ENCODE peak calls at places on chromosomes 13 and 19, in six cellular contexts. One of them, this sample, is unnamed.

GRCh38 chr13:25181597-25181996 is 9.5 kb upstream of the AMER2 start:
- DNase-seq in stimulated activated naive CD8-positive, alpha-beta T cell treated with anti-CD3 and anti-CD28 coated beads, Interleukin-15, amount 100 ng/mL, for 72 hours: no peak
- DNase-seq in naive B cell: no peak
- DNase-seq in AG04450: no peak
- DNase-seq in A673: no peak
- DNase-seq in activated T-helper 2 cell treated with anti-CD3 and anti-CD28 coated beads, Interferon-gamma antibody, Interleukin-2, Interleukin-4, amounts not matched to agents 10 μg/mL and 5 μg/mL and 100 μg/mL, durations not matched to agents 14 hours and 24 hours and 36 hours: no peak
- DNase-seq in this sample: no peak

GRCh38 chr13:19634129-19634740 is 776 bp downstream of the MPHOSPH8 start:
- DNase-seq in stimulated activated naive CD8-positive, alpha-beta T cell treated with anti-CD3 and anti-CD28 coated beads, Interleukin-15, amount 100 ng/mL, for 72 hours: no peak
- DNase-seq in naive B cell: no peak
- DNase-seq in AG04450: no peak
- DNase-seq in A673: peak
- DNase-seq in activated T-helper 2 cell treated with anti-CD3 and anti-CD28 coated beads, Interferon-gamma antibody, Interleukin-2, Interleukin-4, amounts not matched to agents 10 μg/mL and 5 μg/mL and 100 μg/mL, durations not matched to agents 14 hours and 24 hours and 36 hours: no peak
- DNase-seq in this sample: peak

GRCh38 chr19:54188224-54188871 is 1.0 kb downstream of the MBOAT7 start:
- DNase-seq in stimulated activated naive CD8-positive, alpha-beta T cell treated with anti-CD3 and anti-CD28 coated beads, Interleukin-15, amount 100 ng/mL, for 72 hours: peak
- DNase-seq in naive B cell: no peak
- DNase-seq in AG04450: no peak
- DNase-seq in A673: no peak
- DNase-seq in activated T-helper 2 cell treated with anti-CD3 and anti-CD28 coated beads, Interferon-gamma antibody, Interleukin-2, Interleukin-4, amounts not matched to agents 10 μg/mL and 5 μg/mL and 100 μg/mL, durations not matched to agents 14 hours and 24 hours and 36 hours: peak
- DNase-seq in this sample: no peak

GRCh38 chr13:25037057-25037813 is 58.7 kb upstream of the PABPC3 start:
- DNase-seq in stimulated activated naive CD8-positive, alpha-beta T cell treated with anti-CD3 and anti-CD28 coated beads, Interleukin-15, amount 100 ng/mL, for 72 hours: peak
- DNase-seq in naive B cell: peak
- DNase-seq in AG04450: peak
- DNase-seq in A673: peak
- DNase-seq in activated T-helper 2 cell treated with anti-CD3 and anti-CD28 coated beads, Interferon-gamma antibody, Interleukin-2, Interleukin-4, amounts not matched to agents 10 μg/mL and 5 μg/mL and 100 μg/mL, durations not matched to agents 14 hours and 24 hours and 36 hours: peak
- DNase-seq in this sample: peak

GRCh38 chr19:7294571-7295212 is 478 bp upstream of the INSR start:
- DNase-seq in stimulated activated naive CD8-positive, alpha-beta T cell treated with anti-CD3 and anti-CD28 coated beads, Interleukin-15, amount 100 ng/mL, for 72 hours: peak
- DNase-seq in naive B cell: peak
- DNase-seq in AG04450: no peak
- DNase-seq in A673: peak
- DNase-seq in activated T-helper 2 cell treated with anti-CD3 and anti-CD28 coated beads, Interferon-gamma antibody, Interleukin-2, Interleukin-4, amounts not matched to agents 10 μg/mL and 5 μg/mL and 100 μg/mL, durations not matched to agents 14 hours and 24 hours and 36 hours: no peak
- DNase-seq in this sample: peak

GRCh38 chr19:5407356-5407755 is 47.9 kb upstream of the ZNRF4 start:
- DNase-seq in stimulated activated naive CD8-positive, alpha-beta T cell treated with anti-CD3 and anti-CD28 coated beads, Interleukin-15, amount 100 ng/mL, for 72 hours: no peak
- DNase-seq in naive B cell: no peak
- DNase-seq in AG04450: no peak
- DNase-seq in A673: peak
- DNase-seq in activated T-helper 2 cell treated with anti-CD3 and anti-CD28 coated beads, Interferon-gamma antibody, Interleukin-2, Interleukin-4, amounts not matched to agents 10 μg/mL and 5 μg/mL and 100 μg/mL, durations not matched to agents 14 hours and 24 hours and 36 hours: no peak
- DNase-seq in this sample: peak

GRCh38 chr19:1125601-1126533 is 22.1 kb downstream of the GPX4 start:
- DNase-seq in stimulated activated naive CD8-positive, alpha-beta T cell treated with anti-CD3 and anti-CD28 coated beads, Interleukin-15, amount 100 ng/mL, for 72 hours: no peak
- DNase-seq in naive B cell: no peak
- DNase-seq in AG04450: no peak
- DNase-seq in A673: no peak
- DNase-seq in activated T-helper 2 cell treated with anti-CD3 and anti-CD28 coated beads, Interferon-gamma antibody, Interleukin-2, Interleukin-4, amounts not matched to agents 10 μg/mL and 5 μg/mL and 100 μg/mL, durations not matched to agents 14 hours and 24 hours and 36 hours: no peak
- DNase-seq in this sample: peak

GRCh38 chr19:30668521-30669155 is 296.5 kb downstream of the ZNF536 start:
- DNase-seq in stimulated activated naive CD8-positive, alpha-beta T cell treated with anti-CD3 and anti-CD28 coated beads, Interleukin-15, amount 100 ng/mL, for 72 hours: no peak
- DNase-seq in naive B cell: no peak
- DNase-seq in AG04450: no peak
- DNase-seq in A673: no peak
- DNase-seq in activated T-helper 2 cell treated with anti-CD3 and anti-CD28 coated beads, Interferon-gamma antibody, Interleukin-2, Interleukin-4, amounts not matched to agents 10 μg/mL and 5 μg/mL and 100 μg/mL, durations not matched to agents 14 hours and 24 hours and 36 hours: no peak
- DNase-seq in this sample: no peak

GRCh38 chr13:109256866-109257760 is 529.3 kb downstream of the IRS2 start:
- DNase-seq in stimulated activated naive CD8-positive, alpha-beta T cell treated with anti-CD3 and anti-CD28 coated beads, Interleukin-15, amount 100 ng/mL, for 72 hours: no peak
- DNase-seq in naive B cell: no peak
- DNase-seq in AG04450: peak
- DNase-seq in A673: peak
- DNase-seq in activated T-helper 2 cell treated with anti-CD3 and anti-CD28 coated beads, Interferon-gamma antibody, Interleukin-2, Interleukin-4, amounts not matched to agents 10 μg/mL and 5 μg/mL and 100 μg/mL, durations not matched to agents 14 hours and 24 hours and 36 hours: no peak
- DNase-seq in this sample: peak

GRCh38 chr13:35923347-35923746 is 207.8 kb downstream of the DCLK1 start:
- DNase-seq in stimulated activated naive CD8-positive, alpha-beta T cell treated with anti-CD3 and anti-CD28 coated beads, Interleukin-15, amount 100 ng/mL, for 72 hours: no peak
- DNase-seq in naive B cell: no peak
- DNase-seq in AG04450: no peak
- DNase-seq in A673: peak
- DNase-seq in activated T-helper 2 cell treated with anti-CD3 and anti-CD28 coated beads, Interferon-gamma antibody, Interleukin-2, Interleukin-4, amounts not matched to agents 10 μg/mL and 5 μg/mL and 100 μg/mL, durations not matched to agents 14 hours and 24 hours and 36 hours: no peak
- DNase-seq in this sample: no peak

GRCh38 chr13:42064259-42064658 is 15.8 kb downstream of the DGKH start:
- DNase-seq in stimulated activated naive CD8-positive, alpha-beta T cell treated with anti-CD3 and anti-CD28 coated beads, Interleukin-15, amount 100 ng/mL, for 72 hours: no peak
- DNase-seq in naive B cell: no peak
- DNase-seq in AG04450: no peak
- DNase-seq in A673: peak
- DNase-seq in activated T-helper 2 cell treated with anti-CD3 and anti-CD28 coated beads, Interferon-gamma antibody, Interleukin-2, Interleukin-4, amounts not matched to agents 10 μg/mL and 5 μg/mL and 100 μg/mL, durations not matched to agents 14 hours and 24 hours and 36 hours: no peak
- DNase-seq in this sample: no peak

GRCh38 chr13:102651392-102651791 is 43.5 kb downstream of the METTL21C start:
- DNase-seq in stimulated activated naive CD8-positive, alpha-beta T cell treated with anti-CD3 and anti-CD28 coated beads, Interleukin-15, amount 100 ng/mL, for 72 hours: no peak
- DNase-seq in naive B cell: no peak
- DNase-seq in AG04450: no peak
- DNase-seq in A673: peak
- DNase-seq in activated T-helper 2 cell treated with anti-CD3 and anti-CD28 coated beads, Interferon-gamma antibody, Interleukin-2, Interleukin-4, amounts not matched to agents 10 μg/mL and 5 μg/mL and 100 μg/mL, durations not matched to agents 14 hours and 24 hours and 36 hours: no peak
- DNase-seq in this sample: no peak

GRCh38 chr13:98606296-98606695 is 29.4 kb upstream of the STK24 start:
- DNase-seq in stimulated activated naive CD8-positive, alpha-beta T cell treated with anti-CD3 and anti-CD28 coated beads, Interleukin-15, amount 100 ng/mL, for 72 hours: no peak
- DNase-seq in naive B cell: no peak
- DNase-seq in AG04450: no peak
- DNase-seq in A673: no peak
- DNase-seq in activated T-helper 2 cell treated with anti-CD3 and anti-CD28 coated beads, Interferon-gamma antibody, Interleukin-2, Interleukin-4, amounts not matched to agents 10 μg/mL and 5 μg/mL and 100 μg/mL, durations not matched to agents 14 hours and 24 hours and 36 hours: no peak
- DNase-seq in this sample: no peak

GRCh38 chr13:111342716-111343115 is 22.3 kb downstream of the TEX29 start:
- DNase-seq in stimulated activated naive CD8-positive, alpha-beta T cell treated with anti-CD3 and anti-CD28 coated beads, Interleukin-15, amount 100 ng/mL, for 72 hours: no peak
- DNase-seq in naive B cell: no peak
- DNase-seq in AG04450: no peak
- DNase-seq in A673: no peak
- DNase-seq in activated T-helper 2 cell treated with anti-CD3 and anti-CD28 coated beads, Interferon-gamma antibody, Interleukin-2, Interleukin-4, amounts not matched to agents 10 μg/mL and 5 μg/mL and 100 μg/mL, durations not matched to agents 14 hours and 24 hours and 36 hours: no peak
- DNase-seq in this sample: no peak

GRCh38 chr19:3665681-3666544 is 34.4 kb downstream of the PIP5K1C start:
- DNase-seq in stimulated activated naive CD8-positive, alpha-beta T cell treated with anti-CD3 and anti-CD28 coated beads, Interleukin-15, amount 100 ng/mL, for 72 hours: peak
- DNase-seq in naive B cell: peak
- DNase-seq in AG04450: no peak
- DNase-seq in A673: peak
- DNase-seq in activated T-helper 2 cell treated with anti-CD3 and anti-CD28 coated beads, Interferon-gamma antibody, Interleukin-2, Interleukin-4, amounts not matched to agents 10 μg/mL and 5 μg/mL and 100 μg/mL, durations not matched to agents 14 hours and 24 hours and 36 hours: peak
- DNase-seq in this sample: peak

GRCh38 chr19:35673121-35673804 is 6.9 kb downstream of the UPK1A start:
- DNase-seq in stimulated activated naive CD8-positive, alpha-beta T cell treated with anti-CD3 and anti-CD28 coated beads, Interleukin-15, amount 100 ng/mL, for 72 hours: peak
- DNase-seq in naive B cell: no peak
- DNase-seq in AG04450: no peak
- DNase-seq in A673: no peak
- DNase-seq in activated T-helper 2 cell treated with anti-CD3 and anti-CD28 coated beads, Interferon-gamma antibody, Interleukin-2, Interleukin-4, amounts not matched to agents 10 μg/mL and 5 μg/mL and 100 μg/mL, durations not matched to agents 14 hours and 24 hours and 36 hours: peak
- DNase-seq in this sample: peak

GRCh38 chr13:66992183-66992582 is 238.0 kb downstream of the PCDH9 start:
- DNase-seq in stimulated activated naive CD8-positive, alpha-beta T cell treated with anti-CD3 and anti-CD28 coated beads, Interleukin-15, amount 100 ng/mL, for 72 hours: no peak
- DNase-seq in naive B cell: no peak
- DNase-seq in AG04450: no peak
- DNase-seq in A673: no peak
- DNase-seq in activated T-helper 2 cell treated with anti-CD3 and anti-CD28 coated beads, Interferon-gamma antibody, Interleukin-2, Interleukin-4, amounts not matched to agents 10 μg/mL and 5 μg/mL and 100 μg/mL, durations not matched to agents 14 hours and 24 hours and 36 hours: no peak
- DNase-seq in this sample: peak

GRCh38 chr19:55149078-55150003 is at the start of gene TNNT1:
- DNase-seq in stimulated activated naive CD8-positive, alpha-beta T cell treated with anti-CD3 and anti-CD28 coated beads, Interleukin-15, amount 100 ng/mL, for 72 hours: no peak
- DNase-seq in naive B cell: no peak
- DNase-seq in AG04450: no peak
- DNase-seq in A673: peak
- DNase-seq in activated T-helper 2 cell treated with anti-CD3 and anti-CD28 coated beads, Interferon-gamma antibody, Interleukin-2, Interleukin-4, amounts not matched to agents 10 μg/mL and 5 μg/mL and 100 μg/mL, durations not matched to agents 14 hours and 24 hours and 36 hours: no peak
- DNase-seq in this sample: no peak

GRCh38 chr13:99258210-99258860 is at the start of gene GPR18:
- DNase-seq in stimulated activated naive CD8-positive, alpha-beta T cell treated with anti-CD3 and anti-CD28 coated beads, Interleukin-15, amount 100 ng/mL, for 72 hours: no peak
- DNase-seq in naive B cell: peak
- DNase-seq in AG04450: no peak
- DNase-seq in A673: peak
- DNase-seq in activated T-helper 2 cell treated with anti-CD3 and anti-CD28 coated beads, Interferon-gamma antibody, Interleukin-2, Interleukin-4, amounts not matched to agents 10 μg/mL and 5 μg/mL and 100 μg/mL, durations not matched to agents 14 hours and 24 hours and 36 hours: peak
- DNase-seq in this sample: peak

GRCh38 chr13:74306496-74306895 is 172.3 kb upstream of the KLF12 start:
- DNase-seq in stimulated activated naive CD8-positive, alpha-beta T cell treated with anti-CD3 and anti-CD28 coated beads, Interleukin-15, amount 100 ng/mL, for 72 hours: no peak
- DNase-seq in naive B cell: no peak
- DNase-seq in AG04450: no peak
- DNase-seq in A673: peak
- DNase-seq in activated T-helper 2 cell treated with anti-CD3 and anti-CD28 coated beads, Interferon-gamma antibody, Interleukin-2, Interleukin-4, amounts not matched to agents 10 μg/mL and 5 μg/mL and 100 μg/mL, durations not matched to agents 14 hours and 24 hours and 36 hours: no peak
- DNase-seq in this sample: no peak

GRCh38 chr19:34347561-34348165 is 17.3 kb upstream of the GPI start:
- DNase-seq in stimulated activated naive CD8-positive, alpha-beta T cell treated with anti-CD3 and anti-CD28 coated beads, Interleukin-15, amount 100 ng/mL, for 72 hours: no peak
- DNase-seq in naive B cell: no peak
- DNase-seq in AG04450: no peak
- DNase-seq in A673: no peak
- DNase-seq in activated T-helper 2 cell treated with anti-CD3 and anti-CD28 coated beads, Interferon-gamma antibody, Interleukin-2, Interleukin-4, amounts not matched to agents 10 μg/mL and 5 μg/mL and 100 μg/mL, durations not matched to agents 14 hours and 24 hours and 36 hours: no peak
- DNase-seq in this sample: no peak

GRCh38 chr19:42468273-42468796 is 25.6 kb upstream of the CXCL17 start:
- DNase-seq in stimulated activated naive CD8-positive, alpha-beta T cell treated with anti-CD3 and anti-CD28 coated beads, Interleukin-15, amount 100 ng/mL, for 72 hours: no peak
- DNase-seq in naive B cell: no peak
- DNase-seq in AG04450: peak
- DNase-seq in A673: peak
- DNase-seq in activated T-helper 2 cell treated with anti-CD3 and anti-CD28 coated beads, Interferon-gamma antibody, Interleukin-2, Interleukin-4, amounts not matched to agents 10 μg/mL and 5 μg/mL and 100 μg/mL, durations not matched to agents 14 hours and 24 hours and 36 hours: no peak
- DNase-seq in this sample: peak

GRCh38 chr19:6458695-6459355 is 767 bp downstream of the SLC25A23 start:
- DNase-seq in stimulated activated naive CD8-positive, alpha-beta T cell treated with anti-CD3 and anti-CD28 coated beads, Interleukin-15, amount 100 ng/mL, for 72 hours: no peak
- DNase-seq in naive B cell: no peak
- DNase-seq in AG04450: no peak
- DNase-seq in A673: no peak
- DNase-seq in activated T-helper 2 cell treated with anti-CD3 and anti-CD28 coated beads, Interferon-gamma antibody, Interleukin-2, Interleukin-4, amounts not matched to agents 10 μg/mL and 5 μg/mL and 100 μg/mL, durations not matched to agents 14 hours and 24 hours and 36 hours: no peak
- DNase-seq in this sample: no peak

GRCh38 chr19:1079566-1080111 is 12.7 kb downstream of the ARHGAP45 start:
- DNase-seq in stimulated activated naive CD8-positive, alpha-beta T cell treated with anti-CD3 and anti-CD28 coated beads, Interleukin-15, amount 100 ng/mL, for 72 hours: peak
- DNase-seq in naive B cell: no peak
- DNase-seq in AG04450: no peak
- DNase-seq in A673: no peak
- DNase-seq in activated T-helper 2 cell treated with anti-CD3 and anti-CD28 coated beads, Interferon-gamma antibody, Interleukin-2, Interleukin-4, amounts not matched to agents 10 μg/mL and 5 μg/mL and 100 μg/mL, durations not matched to agents 14 hours and 24 hours and 36 hours: peak
- DNase-seq in this sample: no peak

GRCh38 chr13:80217614-80218456 is 123.1 kb downstream of the SPRY2 start:
- DNase-seq in stimulated activated naive CD8-positive, alpha-beta T cell treated with anti-CD3 and anti-CD28 coated beads, Interleukin-15, amount 100 ng/mL, for 72 hours: no peak
- DNase-seq in naive B cell: no peak
- DNase-seq in AG04450: peak
- DNase-seq in A673: no peak
- DNase-seq in activated T-helper 2 cell treated with anti-CD3 and anti-CD28 coated beads, Interferon-gamma antibody, Interleukin-2, Interleukin-4, amounts not matched to agents 10 μg/mL and 5 μg/mL and 100 μg/mL, durations not matched to agents 14 hours and 24 hours and 36 hours: no peak
- DNase-seq in this sample: no peak

GRCh38 chr19:35533822-35534521 is 716 bp downstream of the GAPDHS start:
- DNase-seq in stimulated activated naive CD8-positive, alpha-beta T cell treated with anti-CD3 and anti-CD28 coated beads, Interleukin-15, amount 100 ng/mL, for 72 hours: peak
- DNase-seq in naive B cell: peak
- DNase-seq in AG04450: no peak
- DNase-seq in A673: no peak
- DNase-seq in activated T-helper 2 cell treated with anti-CD3 and anti-CD28 coated beads, Interferon-gamma antibody, Interleukin-2, Interleukin-4, amounts not matched to agents 10 μg/mL and 5 μg/mL and 100 μg/mL, durations not matched to agents 14 hours and 24 hours and 36 hours: peak
- DNase-seq in this sample: no peak

GRCh38 chr13:106230450-106230849 is 305.0 kb downstream of the EFNB2 start:
- DNase-seq in stimulated activated naive CD8-positive, alpha-beta T cell treated with anti-CD3 and anti-CD28 coated beads, Interleukin-15, amount 100 ng/mL, for 72 hours: no peak
- DNase-seq in naive B cell: no peak
- DNase-seq in AG04450: peak
- DNase-seq in A673: no peak
- DNase-seq in activated T-helper 2 cell treated with anti-CD3 and anti-CD28 coated beads, Interferon-gamma antibody, Interleukin-2, Interleukin-4, amounts not matched to agents 10 μg/mL and 5 μg/mL and 100 μg/mL, durations not matched to agents 14 hours and 24 hours and 36 hours: no peak
- DNase-seq in this sample: no peak

GRCh38 chr13:99434258-99434788 is 66.9 kb upstream of the TM9SF2 start:
- DNase-seq in stimulated activated naive CD8-positive, alpha-beta T cell treated with anti-CD3 and anti-CD28 coated beads, Interleukin-15, amount 100 ng/mL, for 72 hours: peak
- DNase-seq in naive B cell: no peak
- DNase-seq in AG04450: no peak
- DNase-seq in A673: no peak
- DNase-seq in activated T-helper 2 cell treated with anti-CD3 and anti-CD28 coated beads, Interferon-gamma antibody, Interleukin-2, Interleukin-4, amounts not matched to agents 10 μg/mL and 5 μg/mL and 100 μg/mL, durations not matched to agents 14 hours and 24 hours and 36 hours: peak
- DNase-seq in this sample: no peak